ENCODE peak calls at places on chromosomes 11 and 22, in nine cellular contexts. L, Y, M, P, F, E, A, V and B are unnamed samples.
A peak's percentile ranks its signal among the peaks of the same experiment; 100 is the strongest.

GRCh38 chr22:30705710-30706651 is 11.3 kb downstream of the OSBP2 start:
- DNase-seq in Y (no peak), V (no peak), M (no peak), A (peak; percentile 80), F (no peak), P (peak; percentile 84), E (no peak), L (no peak), B (no peak)

GRCh38 chr11:114166897-114167323 is 107.4 kb downstream of the ZBTB16 start:
- DNase-seq in L (peak; percentile 30), M (no peak), V (no peak), A (peak; percentile 63), P (no peak), E (no peak), Y (no peak), F (no peak), B (no peak)

GRCh38 chr11:91761406-91762027 is 463.1 kb upstream of the FAT3 start:
- DNase-seq in V (no peak), Y (no peak), F (no peak), A (no peak), L (no peak), M (no peak), P (no peak), E (no peak), B (no peak)

GRCh38 chr11:15874699-15875098 is 481.6 kb downstream of the SOX6 start:
- DNase-seq in E (peak; percentile 17), L (no peak), Y (no peak), P (no peak), V (no peak), A (no peak), M (no peak), F (no peak), B (no peak)

GRCh38 chr11:9639985-9640384 is 23.9 kb upstream of the SWAP70 start:
- DNase-seq in P (no peak), A (no peak), M (no peak), E (peak; percentile 24), Y (no peak), V (no peak), L (no peak), F (no peak), B (no peak)

GRCh38 chr11:65314501-65315203 is at the start of gene CDC42EP2:
- DNase-seq in L (peak; percentile 75), E (peak; percentile 93), Y (no peak), F (peak; percentile 77), P (peak; percentile 86), V (peak; percentile 86), M (peak; percentile 35), A (peak; percentile 80), B (peak; percentile 74)

GRCh38 chr11:24679686-24680318 is 182.9 kb downstream of the LUZP2 start:
- DNase-seq in A (peak; percentile 22), Y (no peak), M (no peak), P (peak; percentile 16), V (no peak), F (no peak), E (no peak), L (no peak), B (no peak)

GRCh38 chr11:77259681-77260080 is 41.8 kb downstream of the GDPD4 start:
- DNase-seq in P (no peak), E (no peak), V (no peak), L (no peak), F (no peak), Y (no peak), M (no peak), A (peak; percentile 68), B (no peak)

GRCh38 chr22:36745301-36745995 is 30.5 kb downstream of the IFT27 start:
- DNase-seq in F (no peak), Y (no peak), M (no peak), V (no peak), L (no peak), P (no peak), E (peak; percentile 46), A (no peak), B (no peak)

GRCh38 chr11:116394022-116394421 is 378.8 kb downstream of the BUD13 start:
- DNase-seq in M (no peak), Y (no peak), L (no peak), E (no peak), A (no peak), V (no peak), P (no peak), F (no peak), B (no peak)

GRCh38 chr11:84612645-84613044 is 1014.5 kb downstream of the DLG2 start:
- DNase-seq in M (no peak), V (no peak), L (no peak), F (no peak), P (no peak), A (no peak), Y (no peak), E (no peak), B (no peak)

GRCh38 chr11:102204174-102204573 is 93.9 kb downstream of the YAP1 start:
- DNase-seq in E (no peak), M (no peak), A (no peak), P (no peak), Y (no peak), F (no peak), L (no peak), V (no peak), B (no peak)

GRCh38 chr22:48636746-48637145 is 1190.9 kb downstream of the BRD1 start:
- DNase-seq in F (no peak), L (no peak), P (no peak), Y (no peak), V (no peak), M (no peak), E (no peak), A (no peak), B (no peak)

GRCh38 chr22:50148991-50149721 is 21.4 kb upstream of the PANX2 start:
- DNase-seq in E (peak; percentile 66), V (no peak), P (peak; percentile 76), A (peak; percentile 45), M (peak; percentile 62), Y (no peak), F (peak; percentile 81), L (peak; percentile 61), B (peak; percentile 62)

GRCh38 chr22:50146440-50147228 is 23.9 kb upstream of the PANX2 start:
- DNase-seq in A (peak; percentile 71), E (peak; percentile 68), P (peak; percentile 25), V (no peak), Y (no peak), F (peak; percentile 52), M (no peak), L (no peak), B (no peak)

GRCh38 chr22:50150161-50151129 is 20.1 kb upstream of the PANX2 start:
- DNase-seq in F (no peak), M (no peak), Y (no peak), P (no peak), E (peak; percentile 46), A (peak; percentile 35), L (no peak), V (no peak), B (no peak)

GRCh38 chr22:50145741-50146439 is 24.6 kb upstream of the PANX2 start:
- DNase-seq in Y (no peak), L (no peak), V (no peak), F (no peak), E (peak; percentile 70), P (no peak), M (no peak), A (no peak), B (no peak)

GRCh38 chr22:50148166-50148500 is 22.4 kb upstream of the PANX2 start:
- DNase-seq in F (no peak), M (no peak), V (no peak), E (peak; percentile 47), L (no peak), A (no peak), P (no peak), Y (no peak), B (no peak)
- H3K27ac ChIP-seq in F (no peak overlapping the region), M (no peak overlapping the region), V (no peak overlapping the region), E (no peak overlapping the region), L (no peak overlapping the region), A (no peak overlapping the region), P (no peak overlapping the region), Y (no peak overlapping the region), B (no peak overlapping the region)

GRCh38 chr11:62127426-62127825 is 3.6 kb downstream of the INCENP start:
- DNase-seq in M (no peak), Y (no peak), L (no peak), P (no peak), V (no peak), F (no peak), E (no peak), A (no peak), B (no peak)
- H3K27ac ChIP-seq in M (no peak overlapping the region), Y (no peak overlapping the region), L (no peak overlapping the region), P (no peak overlapping the region), V (no peak overlapping the region), F (no peak overlapping the region), E (no peak overlapping the region), A (no peak overlapping the region), B (no peak overlapping the region)

DNA sequence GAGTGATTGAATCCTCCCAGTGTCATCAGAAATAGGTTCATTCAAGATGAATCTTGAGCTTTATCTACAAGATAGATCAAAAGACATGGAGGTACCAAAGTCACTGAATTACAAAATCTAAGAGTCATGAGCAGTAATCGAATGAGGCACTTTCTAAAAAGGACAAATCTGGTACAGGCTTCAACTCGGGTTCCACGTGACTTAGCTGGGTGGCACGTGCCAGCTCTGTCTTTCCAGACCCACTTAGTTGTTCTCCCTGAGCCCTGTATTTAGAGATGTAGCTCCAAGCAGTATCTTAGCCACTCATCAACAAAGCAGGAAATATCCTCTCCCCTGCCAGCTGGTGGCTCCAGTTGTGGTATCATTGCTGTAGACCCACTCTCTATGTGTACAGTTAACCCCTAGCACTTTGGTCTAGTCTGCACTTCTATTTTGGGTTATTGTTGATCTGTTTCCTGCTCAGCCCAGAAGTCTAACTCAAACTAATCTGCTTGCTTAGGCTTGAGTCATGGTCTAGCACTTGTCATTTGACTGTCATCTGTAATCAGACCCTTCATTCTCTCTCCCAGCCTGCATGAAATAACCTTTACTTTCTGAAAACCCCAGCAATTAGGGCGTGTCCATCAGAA is 528.7 kb downstream of the ETS1 start:
- DNase-seq in V (no peak), P (no peak), L (no peak), Y (no peak), M (no peak), F (no peak), A (no peak), E (no peak), B (no peak)
- H3K27ac ChIP-seq in V (no peak overlapping the region), P (no peak overlapping the region), L (no peak overlapping the region), Y (no peak overlapping the region), M (no peak overlapping the region), F (no peak overlapping the region), A (no peak overlapping the region), E (no peak overlapping the region), B (no peak overlapping the region)

GRCh38 chr11:13944801-13945505 is 17.6 kb upstream of the SPON1 start:
- DNase-seq in P (no peak), Y (no peak), V (no peak), L (no peak), A (no peak), F (no peak), M (no peak), E (no peak), B (no peak)

GRCh38 chr11:13942908-13943505 is 19.5 kb upstream of the SPON1 start:
- DNase-seq in A (peak; percentile 24), M (no peak), L (no peak), Y (no peak), V (no peak), P (no peak), F (no peak), E (no peak), B (no peak)

GRCh38 chr11:13944016-13944415 is 18.5 kb upstream of the SPON1 start:
- DNase-seq in E (no peak), P (no peak), L (no peak), V (no peak), Y (no peak), M (no peak), A (no peak), F (no peak), B (no peak)

GRCh38 chr11:13949876-13950275 is 12.6 kb upstream of the SPON1 start:
- DNase-seq in F (no peak), L (no peak), A (no peak), V (no peak), E (no peak), Y (no peak), M (no peak), P (no peak), B (no peak)

GRCh38 chr11:13947379-13947778 is 15.1 kb upstream of the SPON1 start:
- DNase-seq in L (no peak), A (no peak), F (no peak), Y (no peak), M (no peak), P (no peak), V (no peak), E (no peak), B (no peak)
- H3K27ac ChIP-seq in L (no peak overlapping the region), A (no peak overlapping the region), F (no peak overlapping the region), Y (no peak overlapping the region), M (no peak overlapping the region), P (no peak overlapping the region), V (no peak overlapping the region), E (no peak overlapping the region), B (no peak overlapping the region)